ENCODE peak calls at places on chromosomes 5 and 9, in nine cellular contexts. One of them, this sample, is unnamed.

GRCh38 chr5:947626-948471 is 55.2 kb downstream of the TRIP13 start:
- DNase-seq in stimulated activated CD4-positive, alpha-beta T cell treated with anti-CD3 and anti-CD28 coated beads, Interleukin-1b, Interleukin-23, amount 100 ng/mL, for 4 hours: no peak
- DNase-seq in H7: peak; percentile 65
- DNase-seq in breast epithelium: no peak
- DNase-seq in naive thymus-derived CD8-positive, alpha-beta T cell: no peak
- DNase-seq in mesenchymal stem cell: no peak
- DNase-seq in frontal cortex: no peak
- DNase-seq in kidney: no peak
- DNase-seq in ovary: no peak
- DNase-seq in this sample: no peak

GRCh38 chr9:120507936-120508510 is 71.9 kb downstream of the CDK5RAP2 start:
- DNase-seq in stimulated activated CD4-positive, alpha-beta T cell treated with anti-CD3 and anti-CD28 coated beads, Interleukin-1b, Interleukin-23, amount 100 ng/mL, for 4 hours: no peak
- DNase-seq in H7: no peak
- DNase-seq in breast epithelium: no peak
- DNase-seq in naive thymus-derived CD8-positive, alpha-beta T cell: no peak
- DNase-seq in mesenchymal stem cell: no peak
- DNase-seq in frontal cortex: no peak
- DNase-seq in kidney: no peak
- DNase-seq in ovary: no peak
- DNase-seq in this sample: no peak

GRCh38 chr9:135239769-135240141 is 152.3 kb downstream of the OLFM1 start:
- DNase-seq in stimulated activated CD4-positive, alpha-beta T cell treated with anti-CD3 and anti-CD28 coated beads, Interleukin-1b, Interleukin-23, amount 100 ng/mL, for 4 hours: no peak
- DNase-seq in H7: no peak
- DNase-seq in breast epithelium: no peak
- DNase-seq in naive thymus-derived CD8-positive, alpha-beta T cell: no peak
- DNase-seq in mesenchymal stem cell: no peak
- DNase-seq in frontal cortex: no peak
- DNase-seq in kidney: no peak
- DNase-seq in ovary: no peak
- DNase-seq in this sample: no peak

GRCh38 chr5:147427784-147428401 is 82.0 kb downstream of the DPYSL3 start:
- DNase-seq in stimulated activated CD4-positive, alpha-beta T cell treated with anti-CD3 and anti-CD28 coated beads, Interleukin-1b, Interleukin-23, amount 100 ng/mL, for 4 hours: no peak
- DNase-seq in H7: no peak
- DNase-seq in breast epithelium: no peak
- DNase-seq in naive thymus-derived CD8-positive, alpha-beta T cell: no peak
- DNase-seq in mesenchymal stem cell: no peak
- DNase-seq in frontal cortex: no peak
- DNase-seq in kidney: no peak
- DNase-seq in ovary: no peak
- DNase-seq in this sample: no peak

GRCh38 chr9:8904971-8905370 is 1105.4 kb upstream of the DMAC1 start:
- DNase-seq in stimulated activated CD4-positive, alpha-beta T cell treated with anti-CD3 and anti-CD28 coated beads, Interleukin-1b, Interleukin-23, amount 100 ng/mL, for 4 hours: no peak
- DNase-seq in H7: no peak
- DNase-seq in breast epithelium: no peak
- DNase-seq in naive thymus-derived CD8-positive, alpha-beta T cell: no peak
- DNase-seq in mesenchymal stem cell: no peak
- DNase-seq in frontal cortex: no peak
- DNase-seq in kidney: no peak
- DNase-seq in ovary: no peak
- DNase-seq in this sample: no peak

GRCh38 chr9:86648156-86648827 is 294.1 kb upstream of the TUT7 start:
- DNase-seq in stimulated activated CD4-positive, alpha-beta T cell treated with anti-CD3 and anti-CD28 coated beads, Interleukin-1b, Interleukin-23, amount 100 ng/mL, for 4 hours: no peak
- DNase-seq in H7: no peak
- DNase-seq in breast epithelium: no peak
- DNase-seq in naive thymus-derived CD8-positive, alpha-beta T cell: no peak
- DNase-seq in mesenchymal stem cell: no peak
- DNase-seq in frontal cortex: no peak
- DNase-seq in kidney: no peak
- DNase-seq in ovary: no peak
- DNase-seq in this sample: no peak

GRCh38 chr5:110346893-110347358 is 379.5 kb downstream of the TMEM232 start:
- DNase-seq in stimulated activated CD4-positive, alpha-beta T cell treated with anti-CD3 and anti-CD28 coated beads, Interleukin-1b, Interleukin-23, amount 100 ng/mL, for 4 hours: no peak
- DNase-seq in H7: no peak
- DNase-seq in breast epithelium: no peak
- DNase-seq in naive thymus-derived CD8-positive, alpha-beta T cell: no peak
- DNase-seq in mesenchymal stem cell: no peak
- DNase-seq in frontal cortex: no peak
- DNase-seq in kidney: no peak
- DNase-seq in ovary: no peak
- DNase-seq in this sample: no peak

GRCh38 chr5:52801329-52801728 is 13.6 kb downstream of the ITGA1 start:
- DNase-seq in stimulated activated CD4-positive, alpha-beta T cell treated with anti-CD3 and anti-CD28 coated beads, Interleukin-1b, Interleukin-23, amount 100 ng/mL, for 4 hours: no peak
- DNase-seq in H7: no peak
- DNase-seq in breast epithelium: no peak
- DNase-seq in naive thymus-derived CD8-positive, alpha-beta T cell: no peak
- DNase-seq in mesenchymal stem cell: peak; percentile 60
- DNase-seq in frontal cortex: no peak
- DNase-seq in kidney: no peak
- DNase-seq in ovary: peak; percentile 13
- DNase-seq in this sample: no peak

GRCh38 chr9:76896035-76896434 is 9.9 kb downstream of the PRUNE2 start:
- DNase-seq in stimulated activated CD4-positive, alpha-beta T cell treated with anti-CD3 and anti-CD28 coated beads, Interleukin-1b, Interleukin-23, amount 100 ng/mL, for 4 hours: no peak
- DNase-seq in H7: no peak
- DNase-seq in breast epithelium: no peak
- DNase-seq in naive thymus-derived CD8-positive, alpha-beta T cell: no peak
- DNase-seq in mesenchymal stem cell: no peak
- DNase-seq in frontal cortex: no peak
- DNase-seq in kidney: no peak
- DNase-seq in ovary: no peak
- DNase-seq in this sample: no peak

GRCh38 chr5:135569755-135570452 is 8.9 kb downstream of the CXCL14 start:
- DNase-seq in stimulated activated CD4-positive, alpha-beta T cell treated with anti-CD3 and anti-CD28 coated beads, Interleukin-1b, Interleukin-23, amount 100 ng/mL, for 4 hours: no peak
- DNase-seq in H7: peak; percentile 85
- DNase-seq in breast epithelium: no peak
- DNase-seq in naive thymus-derived CD8-positive, alpha-beta T cell: no peak
- DNase-seq in mesenchymal stem cell: peak; percentile 22
- DNase-seq in frontal cortex: no peak
- DNase-seq in kidney: no peak
- DNase-seq in ovary: no peak
- DNase-seq in this sample: no peak